ENCODE peak calls at places on chromosome 3, in ten cellular contexts. H is tibial nerve; K is activated CD4-positive, alpha-beta T cell treated with anti-CD3 and anti-CD28 coated beads, Interleukin-2, amount 50 U/mL, for 1 hour; C is left cardiac atrium; O is BJ; Y is HEK293T; D is substantia nigra; I is left ventricle myocardium inferior; P is GM20000; M is endothelial cell. W is an unnamed sample.

GRCh38 chr3:53274938-53275666 is 19.3 kb upstream of the TKT start:
- DNase-seq in O (no peak), I (no peak), P (no peak), D (no peak), H (no peak), M (no peak), C (no peak), K (no peak), Y (no peak), W (no peak)

GRCh38 chr3:49636883-49637609 is 37.1 kb upstream of the APEH start:
- DNase-seq in P (no peak), M (no peak), I (no peak), O (no peak), Y (no peak), H (no peak), K (no peak), C (no peak), D (no peak), W (no peak)

GRCh38 chr3:16600771-16601538 is 4.3 kb downstream of the DAZL start:
- DNase-seq in O (peak; percentile 15), H (peak; percentile 75), I (peak; percentile 79), P (peak; percentile 76), Y (peak; percentile 49), C (peak; percentile 87), D (peak; percentile 75), K (peak; percentile 86), M (peak; percentile 76), W (peak; percentile 78)

GRCh38 chr3:131328739-131329138 is 52.8 kb upstream of the NUDT16 start:
- DNase-seq in D (no peak), Y (no peak), M (no peak), I (no peak), C (no peak), K (no peak), P (no peak), H (no peak), O (no peak), W (no peak)

GRCh38 chr3:42431099-42431498 is 20.7 kb upstream of the LYZL4 start:
- DNase-seq in Y (no peak), P (no peak), C (no peak), O (no peak), K (no peak), I (no peak), D (no peak), H (no peak), M (no peak), W (no peak)

GRCh38 chr3:69304396-69304795 is 81.5 kb downstream of the FRMD4B start:
- DNase-seq in Y (no peak), O (no peak), M (no peak), K (no peak), H (no peak), I (no peak), P (no peak), D (no peak), C (no peak), W (no peak)

GRCh38 chr3:13338996-13339395 is 81.1 kb downstream of the NUP210 start:
- DNase-seq in D (no peak), P (no peak), M (no peak), C (no peak), H (no peak), I (no peak), Y (no peak), O (no peak), K (no peak), W (no peak)

GRCh38 chr3:64818196-64818595 is 130.4 kb upstream of the ADAMTS9 start:
- DNase-seq in C (no peak), Y (no peak), I (no peak), O (no peak), P (no peak), K (no peak), H (no peak), M (no peak), D (no peak), W (no peak)

GRCh38 chr3:33170531-33170930 is 48.1 kb downstream of the SUSD5 start:
- DNase-seq in M (no peak), C (no peak), K (no peak), Y (no peak), I (no peak), H (no peak), O (no peak), P (no peak), D (no peak), W (no peak)

GRCh38 chr3:31166249-31166885 is 271.9 kb upstream of the GADL1 start:
- DNase-seq in H (no peak), K (no peak), I (no peak), D (no peak), Y (no peak), O (peak; percentile 53), M (no peak), P (no peak), C (no peak), W (no peak)

GRCh38 chr3:15055019-15055557 is 10.0 kb downstream of the MRPS25 start:
- DNase-seq in C (no peak), D (no peak), Y (no peak), H (no peak), M (no peak), P (peak; percentile 68), I (no peak), O (no peak), K (peak; percentile 15), W (peak; percentile 47)

GRCh38 chr3:65597952-65598413 is 440.7 kb downstream of the MAGI1 start:
- DNase-seq in C (no peak), P (no peak), D (peak; percentile 34), K (no peak), I (no peak), Y (no peak), M (no peak), H (no peak), O (no peak), W (no peak)

GRCh38 chr3:72042397-72043211 is 257.7 kb upstream of the PROK2 start:
- DNase-seq in C (no peak), D (no peak), P (no peak), I (no peak), K (no peak), M (no peak), O (peak; percentile 35), H (no peak), Y (no peak), W (no peak)

GRCh38 chr3:89268059-89268458 is 160.6 kb downstream of the EPHA3 start:
- DNase-seq in M (no peak), O (no peak), K (no peak), P (no peak), H (no peak), I (no peak), C (no peak), D (no peak), Y (no peak), W (no peak)

GRCh38 chr3:135930243-135930642 is 35.3 kb upstream of the PPP2R3A start:
- DNase-seq in H (no peak), M (no peak), D (no peak), P (no peak), K (no peak), O (no peak), C (no peak), Y (no peak), I (no peak), W (no peak)

GRCh38 chr3:17730318-17730967 is 12.0 kb downstream of the TBC1D5 start:
- DNase-seq in P (no peak), O (no peak), I (peak; percentile 27), H (no peak), Y (peak; percentile 74), K (no peak), M (no peak), C (peak; percentile 29), D (no peak), W (no peak)

GRCh38 chr3:123864706-123865105 is 19.4 kb downstream of the MYLK start:
- DNase-seq in K (no peak), I (no peak), O (no peak), C (no peak), M (no peak), H (no peak), Y (no peak), D (no peak), P (no peak), W (no peak)

GRCh38 chr3:177177670-177178295 is 19.5 kb downstream of the TBL1XR1 start:
- DNase-seq in H (no peak), C (peak; percentile 15), I (no peak), M (no peak), O (no peak), P (no peak), K (no peak), Y (no peak), D (no peak), W (no peak)

GRCh38 chr3:78176869-78177268 is 1137.0 kb downstream of the ROBO2 start:
- DNase-seq in I (no peak), M (no peak), C (no peak), D (no peak), K (no peak), O (no peak), Y (no peak), H (no peak), P (no peak), W (no peak)

GRCh38 chr3:160756907-160757623 is 1.0 kb downstream of the PPM1L start:
- DNase-seq in I (peak; percentile 19), D (peak; percentile 39), Y (peak; percentile 12), H (no peak), P (no peak), O (no peak), M (peak; percentile 22), C (peak; percentile 25), K (no peak), W (no peak)

GRCh38 chr3:4471907-4472306 is 4.8 kb upstream of the SUMF1 start:
- DNase-seq in Y (no peak), P (no peak), H (no peak), O (no peak), D (no peak), C (no peak), K (no peak), I (no peak), M (no peak), W (no peak)

GRCh38 chr3:175940881-175941280 is 1081.7 kb downstream of the NAALADL2 start:
- DNase-seq in P (peak; percentile 15), K (no peak), C (no peak), O (no peak), I (no peak), Y (peak; percentile 13), H (no peak), M (no peak), D (no peak), W (no peak)

GRCh38 chr3:60399861-60400845 is 851.1 kb downstream of the FHIT start:
- DNase-seq in C (no peak), I (no peak), H (no peak), P (no peak), M (no peak), D (no peak), O (no peak), Y (no peak), K (no peak), W (no peak)

GRCh38 chr3:114144909-114145688 is 33.8 kb downstream of the DRD3 start:
- DNase-seq in C (peak; percentile 34), I (no peak), M (no peak), K (no peak), Y (no peak), O (peak; percentile 78), D (no peak), H (no peak), P (no peak), W (no peak)

GRCh38 chr3:152350139-152350538 is 81.4 kb downstream of the MBNL1 start:
- DNase-seq in M (no peak), I (no peak), C (no peak), P (no peak), O (no peak), K (no peak), H (no peak), D (no peak), Y (no peak), W (no peak)

GRCh38 chr3:13715961-13716360 is 163.9 kb downstream of the WNT7A start:
- DNase-seq in O (no peak), K (no peak), I (no peak), M (no peak), Y (peak; percentile 3), H (no peak), C (no peak), P (no peak), D (no peak), W (no peak)

GRCh38 chr3:101635345-101635744 is 41.6 kb downstream of the ZBTB11 start:
- DNase-seq in H (no peak), I (no peak), P (no peak), Y (no peak), C (no peak), K (no peak), M (no peak), O (no peak), D (no peak), W (no peak)

GRCh38 chr3:124498891-124499290 is 231.4 kb upstream of the UMPS start:
- DNase-seq in Y (no peak), K (no peak), D (no peak), C (no peak), I (no peak), M (no peak), H (no peak), O (no peak), P (no peak), W (no peak)

W was measured in effector memory CD8-positive, alpha-beta T cell.